ENCODE peak calls at places on chromosomes 6 and 20, in ten cellular contexts. T is activated T-helper 17 cell treated with anti-CD3 and anti-CD28 coated beads, Interleukin-2, amount 50 U/mL, for 72 hours; G is Panc1; L is natural killer cell; E is activated CD8-positive, alpha-beta memory T cell treated with anti-CD3 and anti-CD28 coated beads, Interleukin-2, amount 10 ng/mL, durations not matched to agents 7 days and 5 days; J is activated CD8-positive, alpha-beta T cell treated with anti-CD3 and anti-CD28 coated beads for 36 hours; Y is heart left ventricle; I is foreskin keratinocyte; Q is heart right ventricle; P is naive thymus-derived CD8-positive, alpha-beta T cell. D is an unnamed sample.
A peak's percentile ranks its signal among the peaks of the same experiment; 100 is the strongest.

GRCh38 chr6:32989375-32989774 is 20.0 kb downstream of the HLA-DOA start:
- ATAC-seq in E (no peak), I (no peak), P (no peak), T (no peak), G (no peak), J (peak; percentile 52), Y (no peak), L (no peak), Q (no peak), D (no peak)

GRCh38 chr20:58330692-58331091 is 21.2 kb downstream of the RAB22A start:
- ATAC-seq in L (no peak), I (no peak), E (no peak), Q (no peak), G (no peak), Y (no peak), T (no peak), J (no peak), P (no peak), D (no peak)

GRCh38 chr6:127160484-127160883 is 42.0 kb downstream of the RSPO3 start:
- ATAC-seq in P (no peak), E (no peak), T (no peak), G (no peak), Q (no peak), J (no peak), L (no peak), Y (no peak), I (peak; percentile 16), D (no peak)

GRCh38 chr6:56891754-56892153 is 63.2 kb upstream of the BEND6 start:
- ATAC-seq in Y (no peak), G (peak; percentile 88), P (no peak), T (no peak), I (peak; percentile 45), E (no peak), J (no peak), Q (no peak), L (no peak), D (no peak)

GRCh38 chr6:146209942-146210341 is 181.1 kb downstream of the GRM1 start:
- ATAC-seq in J (no peak), T (no peak), G (no peak), L (no peak), Q (no peak), Y (no peak), E (no peak), I (no peak), P (no peak), D (no peak)

GRCh38 chr6:26170181-26170580 is 83.0 kb downstream of the HFE start:
- ATAC-seq in J (no peak), I (no peak), Q (no peak), T (peak; percentile 25), Y (no peak), P (no peak), G (no peak), E (no peak), L (no peak), D (no peak)

GRCh38 chr20:35085477-35086225 is 7.0 kb downstream of the TRPC4AP start:
- ATAC-seq in P (peak; percentile 84), G (no peak), Q (no peak), I (no peak), Y (no peak), E (peak; percentile 86), T (peak; percentile 92), L (peak; percentile 95), J (peak; percentile 86), D (no peak)

GRCh38 chr20:46230811-46231282 is 77.5 kb downstream of the CDH22 start:
- ATAC-seq in G (no peak), T (no peak), P (peak; percentile 30), L (no peak), I (peak; percentile 68), J (peak; percentile 34), E (no peak), Y (no peak), Q (peak; percentile 64), D (no peak)